ENCODE peak calls at places on chromosomes 11 and 22, in ten cellular contexts. P is cardiac muscle cell; B is CD8-positive, alpha-beta T cell; K is psoas muscle; G is HCT116; I is right atrium auricular region; E is colonic mucosa; D is mucosa of descending colon; R is thoracic aorta; C is suprapubic skin. U is an unnamed sample.

GRCh38 chr11:76783901-76784813 is 1.0 kb downstream of the TSKU start:
- DNase-seq in P (peak; percentile 71), B (no peak), K (peak; percentile 73), G (peak; percentile 55), I (peak; percentile 59), E (peak; percentile 53), D (peak; percentile 60), R (no peak), C (no peak), U (no peak)

GRCh38 chr11:68583047-68583446 is 101.3 kb upstream of the GAL start:
- DNase-seq in P (peak; percentile 45), B (no peak), K (no peak), G (no peak), I (no peak), E (no peak), D (no peak), R (no peak), C (no peak), U (no peak)

GRCh38 chr22:31504282-31504681 is 7.9 kb downstream of the SFI1 start:
- DNase-seq in P (peak; percentile 31), B (no peak), K (no peak), G (no peak), I (no peak), E (no peak), D (no peak), R (no peak), C (no peak), U (no peak)

GRCh38 chr22:28282346-28282745 is 363.3 kb upstream of the PITPNB start:
- DNase-seq in P (peak; percentile 53), B (no peak), K (no peak), G (no peak), I (no peak), E (no peak), D (no peak), R (no peak), C (no peak), U (no peak)

GRCh38 chr22:17430298-17430900 is 61.1 kb downstream of the CECR2 start:
- DNase-seq in P (peak; percentile 92), B (no peak), K (no peak), G (no peak), I (no peak), E (no peak), D (no peak), R (no peak), C (no peak), U (no peak)

GRCh38 chr11:1749787-1750351 is 526 bp downstream of the IFITM10 start:
- DNase-seq in P (peak; percentile 81), B (no peak), K (no peak), G (no peak), I (no peak), E (no peak), D (no peak), R (peak; percentile 52), C (no peak), U (no peak)

GRCh38 chr22:26174280-26174679 is 5.0 kb downstream of the SEZ6L start:
- DNase-seq in P (no peak), B (no peak), K (no peak), G (no peak), I (no peak), E (no peak), D (no peak), R (no peak), C (peak; percentile 62), U (no peak)

GRCh38 chr11:133503776-133504175 is 28.5 kb downstream of the OPCML start:
- DNase-seq in P (no peak), B (no peak), K (no peak), G (no peak), I (no peak), E (no peak), D (no peak), R (no peak), C (no peak), U (no peak)

GRCh38 chr22:35312198-35313059 is 12.7 kb downstream of the TOM1 start:
- DNase-seq in P (no peak), B (no peak), K (no peak), G (peak; percentile 16), I (no peak), E (peak; percentile 79), D (peak; percentile 51), R (no peak), C (peak; percentile 69), U (peak; percentile 42)

GRCh38 chr11:67239795-67240574 is 26.3 kb upstream of the GRK2 start:
- DNase-seq in P (peak; percentile 99), B (peak; percentile 91), K (peak; percentile 96), G (peak; percentile 93), I (peak; percentile 97), E (peak; percentile 98), D (peak; percentile 97), R (peak; percentile 93), C (peak; percentile 97), U (peak; percentile 95)

GRCh38 chr11:92667446-92668165 is 301.8 kb upstream of the MTNR1B start:
- DNase-seq in P (no peak), B (no peak), K (no peak), G (no peak), I (no peak), E (no peak), D (no peak), R (no peak), C (no peak), U (no peak)

GRCh38 chr11:42315267-42315666 is 855.8 kb upstream of the LRRC4C start:
- DNase-seq in P (peak; percentile 33), B (no peak), K (no peak), G (no peak), I (no peak), E (no peak), D (no peak), R (no peak), C (no peak), U (no peak)

GRCh38 chr11:44065161-44065571 is 904 bp upstream of the ACCS start:
- DNase-seq in P (no peak), B (no peak), K (no peak), G (no peak), I (no peak), E (no peak), D (no peak), R (no peak), C (no peak), U (no peak)

DNA sequence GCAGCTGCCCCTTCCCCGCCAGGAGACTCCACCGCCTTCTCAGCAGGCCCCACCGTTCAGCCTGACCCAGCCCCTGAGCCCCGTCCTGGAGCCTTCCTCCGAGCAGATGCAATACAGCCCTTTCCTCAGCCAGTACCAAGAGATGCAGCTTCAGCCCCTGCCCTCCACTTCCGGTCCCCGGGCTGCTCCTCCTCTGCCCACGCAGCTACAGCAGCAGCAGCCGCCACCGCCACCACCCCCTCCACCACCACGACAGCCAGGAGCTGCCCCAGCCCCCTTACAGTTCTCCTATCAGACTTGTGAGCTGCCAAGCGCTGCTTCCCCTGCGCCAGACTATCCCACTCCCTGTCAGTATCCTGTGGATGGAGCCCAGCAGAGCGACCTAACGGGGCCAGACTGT is 42.6 kb downstream of the PPP2R1B start:
- DNase-seq in P (peak; percentile 27), B (no peak), K (no peak), G (no peak), I (no peak), E (no peak), D (no peak), R (no peak), C (no peak), U (no peak)
- TF ChIP-seq CTCF in P (no peak), B (no peak), K (no peak), G (no peak), I (no peak), E (no peak), D (no peak), R (no peak), C (no peak), U (no peak)

GRCh38 chr11:122398167-122398566 is 257.4 kb upstream of the UBASH3B start:
- DNase-seq in P (peak; percentile 38), B (no peak), K (no peak), G (no peak), I (no peak), E (no peak), D (no peak), R (no peak), C (no peak), U (peak; percentile 9)

GRCh38 chr11:122394326-122394725 is 261.2 kb upstream of the UBASH3B start:
- DNase-seq in P (no peak), B (no peak), K (no peak), G (no peak), I (no peak), E (no peak), D (no peak), R (no peak), C (no peak), U (no peak)

GRCh38 chr11:122398851-122399250 is 256.7 kb upstream of the UBASH3B start:
- DNase-seq in P (no peak), B (no peak), K (no peak), G (no peak), I (no peak), E (no peak), D (no peak), R (no peak), C (no peak), U (no peak)

GRCh38 chr11:122395282-122395681 is 260.2 kb upstream of the UBASH3B start:
- DNase-seq in P (no peak), B (no peak), K (no peak), G (no peak), I (no peak), E (no peak), D (no peak), R (no peak), C (no peak), U (no peak)

GRCh38 chr11:122399375-122399774 is 256.1 kb upstream of the UBASH3B start:
- DNase-seq in P (no peak), B (no peak), K (no peak), G (no peak), I (no peak), E (no peak), D (no peak), R (no peak), C (no peak), U (peak; percentile 9)
- H3K4me3 ChIP-seq in P (no peak overlapping the region), B (no peak overlapping the region), K (no peak overlapping the region), G (no peak overlapping the region), I (no peak overlapping the region), E (no peak overlapping the region), D (no peak overlapping the region), R (no peak overlapping the region), C (no peak overlapping the region), U (no peak overlapping the region)

DNA sequence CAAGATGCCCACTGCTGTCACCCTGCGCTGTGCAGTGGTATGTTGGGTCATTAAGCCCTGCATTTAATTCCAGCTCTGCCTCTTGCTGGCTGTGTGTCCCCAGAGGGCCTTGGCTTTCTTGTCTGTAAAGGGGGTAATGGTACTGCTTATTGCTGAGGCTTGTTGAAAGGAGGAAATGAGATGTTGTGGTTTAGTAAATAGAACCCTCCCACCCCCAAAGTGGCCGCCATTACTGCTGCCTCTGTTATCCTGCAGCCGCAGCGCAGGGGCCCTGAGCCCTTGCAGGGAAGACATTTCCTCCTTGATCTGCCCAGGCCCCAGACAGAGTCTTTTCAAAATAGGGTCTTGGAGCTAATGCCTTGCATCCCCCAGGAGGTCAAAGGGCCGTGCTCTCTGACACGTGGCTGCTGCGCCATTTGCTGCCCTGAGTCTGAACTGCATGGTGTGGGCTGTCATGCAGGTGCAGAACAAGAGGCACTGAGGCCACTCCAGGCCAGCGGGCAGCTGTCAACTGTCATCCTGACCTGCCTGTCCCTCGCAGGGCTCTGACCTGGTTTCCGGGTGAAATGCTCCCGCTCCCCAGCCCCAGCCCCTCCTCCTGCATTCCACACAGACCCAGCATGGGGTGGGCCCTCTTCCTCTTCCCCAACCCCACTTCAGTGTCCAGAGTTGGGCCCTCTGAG is 18.7 kb downstream of the PVALB start:
- DNase-seq in P (no peak), B (no peak), K (no peak), G (no peak), I (no peak), E (no peak), D (no peak), R (no peak), C (no peak), U (peak; percentile 43)
- H3K36me3 ChIP-seq in P (no peaks in the 10 kb centered on the region), B (no peaks in the 10 kb centered on the region), K (no peaks in the 10 kb centered on the region), G (no peaks in the 10 kb centered on the region), I (no peaks in the 10 kb centered on the region), E (no peaks in the 10 kb centered on the region), D (no peaks in the 10 kb centered on the region), R (no peaks in the 10 kb centered on the region), C (no peaks in the 10 kb centered on the region), U (no peaks in the 10 kb centered on the region)

GRCh38 chr11:9758676-9759518 is 95.0 kb downstream of the SWAP70 start:
- DNase-seq in P (peak; percentile 90), B (no peak), K (peak; percentile 87), G (peak; percentile 24), I (peak; percentile 88), E (peak; percentile 83), D (peak; percentile 77), R (peak; percentile 23), C (peak; percentile 87), U (peak; percentile 70)
- TF ChIP-seq CTCF in P (peak; percentile 36), B (no peak), K (peak; percentile 13), G (no peak), I (peak; percentile 5), E (no peak), D (no peak), R (no peak), C (no peak), U (no peak)